ENCODE peak calls at places on chromosomes 4 and X, in five cellular contexts. I, F, T, D and H are unnamed samples.

GRCh38 chrX:24513416-24513815 is 48.3 kb downstream of the PDK3 start:
- DNase-seq in I (no peak), F (no peak), T (no peak), D (no peak), H (no peak)

GRCh38 chrX:149282909-149283308 is 222.2 kb downstream of the IDS start:
- DNase-seq in I (no peak), F (no peak), T (no peak), D (no peak), H (no peak)

GRCh38 chr4:149108626-149109025 is 666.4 kb upstream of the NR3C2 start:
- DNase-seq in I (no peak), F (no peak), T (no peak), D (no peak), H (no peak)

GRCh38 chrX:154822029-154822428 is 12.4 kb downstream of the SMIM9 start:
- DNase-seq in I (no peak), F (no peak), T (no peak), D (no peak), H (no peak)

GRCh38 chr4:53706422-53707032 is 115.2 kb upstream of the LNX1 start:
- DNase-seq in I (no peak), F (peak; percentile 19), T (no peak), D (no peak), H (no peak)

GRCh38 chr4:13476915-13477314 is 7.2 kb downstream of the RAB28 start:
- DNase-seq in I (no peak), F (no peak), T (no peak), D (no peak), H (no peak)

GRCh38 chr4:96162631-96163030 is 322.7 kb downstream of the PDHA2 start:
- DNase-seq in I (no peak), F (no peak), T (no peak), D (no peak), H (no peak)

GRCh38 chr4:4182835-4183568 is 43.7 kb downstream of the OTOP1 start:
- DNase-seq in I (no peak), F (no peak), T (no peak), D (no peak), H (no peak)

GRCh38 chrX:1411331-1411730 is 19.4 kb upstream of the SLC25A6 start:
- DNase-seq in I (no peak), F (no peak), T (no peak), D (peak; percentile 40), H (no peak)

GRCh38 chr4:113979157-113979972 is at the start of gene ARSJ:
- DNase-seq in I (peak; percentile 34), F (peak; percentile 73), T (peak; percentile 11), D (peak; percentile 82), H (no peak)

GRCh38 chr4:183185018-183185417 is 86.0 kb downstream of the WWC2 start:
- DNase-seq in I (no peak), F (no peak), T (no peak), D (no peak), H (no peak)

GRCh38 chr4:31807036-31807435 is 1086.9 kb downstream of the PCDH7 start:
- DNase-seq in I (no peak), F (no peak), T (no peak), D (no peak), H (no peak)

GRCh38 chr4:169279111-169279510 is 8.4 kb upstream of the SH3RF1 start:
- DNase-seq in I (no peak), F (no peak), T (no peak), D (no peak), H (no peak)

GRCh38 chr4:37001688-37002436 is 242.7 kb upstream of the NWD2 start:
- DNase-seq in I (no peak), F (no peak), T (no peak), D (no peak), H (no peak)

GRCh38 chr4:24853142-24853541 is 57.8 kb downstream of the SOD3 start:
- DNase-seq in I (no peak), F (no peak), T (no peak), D (no peak), H (no peak)

GRCh38 chrX:134599173-134599914 is 58.9 kb downstream of the PLAC1 start:
- DNase-seq in I (no peak), F (no peak), T (no peak), D (no peak), H (no peak)

GRCh38 chr4:653831-654525 is 20.1 kb downstream of the ATP5ME start:
- DNase-seq in I (no peak), F (no peak), T (no peak), D (no peak), H (no peak)

GRCh38 chr4:102988429-102989020 is 31.0 kb downstream of the SLC9B1 start:
- DNase-seq in I (no peak), F (no peak), T (no peak), D (no peak), H (no peak)

GRCh38 chrX:153405426-153405825 is 4.3 kb upstream of the PNMA6E start:
- DNase-seq in I (no peak), F (no peak), T (no peak), D (no peak), H (no peak)

GRCh38 chrX:24601858-24602257 is 45.3 kb downstream of the PCYT1B start:
- DNase-seq in I (no peak), F (no peak), T (no peak), D (no peak), H (no peak)

GRCh38 chr4:3031357-3032064 is 42.8 kb downstream of the HTT-AS start:
- DNase-seq in I (no peak), F (no peak), T (no peak), D (peak; percentile 84), H (no peak)

GRCh38 chrX:39440734-39441305 is 639.6 kb downstream of the MID1IP1 start:
- DNase-seq in I (no peak), F (no peak), T (no peak), D (no peak), H (no peak)

GRCh38 chr4:53919605-53920004 is 144.8 kb downstream of the CHIC2 start:
- DNase-seq in I (no peak), F (no peak), T (no peak), D (peak; percentile 72), H (no peak)

GRCh38 chr4:106065018-106065417 is 169.7 kb downstream of the NPNT start:
- DNase-seq in I (no peak), F (no peak), T (no peak), D (no peak), H (no peak)

GRCh38 chrX:148380614-148381561 is 119.5 kb upstream of the AFF2 start:
- DNase-seq in I (no peak), F (no peak), T (no peak), D (no peak), H (no peak)

GRCh38 chr4:22504931-22505330 is 10.9 kb downstream of the ADGRA3 start:
- DNase-seq in I (no peak), F (no peak), T (no peak), D (no peak), H (no peak)